ENCODE peak calls at places on chromosomes 16 and 17, in four cellular contexts. M, L, R and S are unnamed samples.

GRCh38 chr17:13047016-13047415 is 29.2 kb upstream of the ELAC2 start:
- DNase-seq in M (no peak), L (no peak), R (no peak), S (no peak)

GRCh38 chr17:18961634-18962493 is 9.9 kb downstream of the SLC5A10 start:
- DNase-seq in M (no peak), L (peak), R (no peak), S (no peak)

GRCh38 chr17:6187836-6188235 is 117.7 kb downstream of the WSCD1 start:
- DNase-seq in M (no peak), L (no peak), R (no peak), S (no peak)

GRCh38 chr17:14875557-14876412 is 389.3 kb downstream of the PMP22 start:
- DNase-seq in M (no peak), L (no peak), R (no peak), S (no peak)

GRCh38 chr16:10920726-10921427 is 21.4 kb downstream of the DEXI start:
- DNase-seq in M (no peak), L (no peak), R (no peak), S (no peak)

GRCh38 chr16:86996081-86996480 is 321.1 kb downstream of the C16orf95 start:
- DNase-seq in M (no peak), L (no peak), R (no peak), S (no peak)

GRCh38 chr17:38734235-38734633 is 4.1 kb downstream of the CISD3 start:
- DNase-seq in M (no peak), L (no peak), R (no peak), S (no peak)

GRCh38 chr16:1929578-1930337 is 11.5 kb upstream of the HS3ST6 start:
- DNase-seq in M (peak), L (peak), R (peak), S (peak)

GRCh38 chr17:29593546-29594440 is 861 bp downstream of the ANKRD13B start:
- DNase-seq in M (no peak), L (no peak), R (peak), S (no peak)

GRCh38 chr17:58153046-58153445 is 4.9 kb downstream of the OR4D1 start:
- DNase-seq in M (no peak), L (peak), R (no peak), S (no peak)

GRCh38 chr16:86067936-86068335 is 169.0 kb downstream of the IRF8 start:
- DNase-seq in M (no peak), L (no peak), R (no peak), S (no peak)

GRCh38 chr17:68777243-68777855 is 176.2 kb upstream of the FAM20A start:
- DNase-seq in M (peak), L (peak), R (no peak), S (peak)

GRCh38 chr16:16012144-16012543 is 62.7 kb downstream of the ABCC1 start:
- DNase-seq in M (no peak), L (no peak), R (no peak), S (no peak)

GRCh38 chr17:7295230-7296180 is 1.1 kb upstream of the YBX2 start:
- DNase-seq in M (no peak), L (no peak), R (no peak), S (no peak)

GRCh38 chr17:67441052-67441738 is 64.1 kb downstream of the PITPNC1 start:
- DNase-seq in M (peak), L (peak), R (peak), S (no peak)

GRCh38 chr17:49848739-49849138 is 870 bp upstream of the TAC4 start:
- DNase-seq in M (no peak), L (no peak), R (no peak), S (no peak)

GRCh38 chr16:64065523-64065922 is 1056.3 kb downstream of the CDH11 start:
- DNase-seq in M (no peak), L (no peak), R (no peak), S (no peak)

GRCh38 chr16:75750516-75750915 is 24.2 kb upstream of the CPHXL start:
- DNase-seq in M (no peak), L (no peak), R (no peak), S (no peak)

GRCh38 chr17:79529661-79530081 is 81.2 kb downstream of the RBFOX3 start:
- DNase-seq in M (no peak), L (no peak), R (no peak), S (no peak)

GRCh38 chr17:74633261-74633783 is 9.8 kb upstream of the CD300E start:
- DNase-seq in M (no peak), L (no peak), R (no peak), S (no peak)

GRCh38 chr17:69223809-69224208 is 4.8 kb downstream of the ABCA10 start:
- DNase-seq in M (no peak), L (peak), R (no peak), S (no peak)

GRCh38 chr17:35163886-35164285 is 16.3 kb downstream of the UNC45B start:
- DNase-seq in M (no peak), L (no peak), R (no peak), S (no peak)

GRCh38 chr17:16492613-16493290 is 759 bp upstream of the LRRC75A start:
- DNase-seq in M (no peak), L (no peak), R (no peak), S (no peak)

GRCh38 chr17:16488572-16488997 is 3.4 kb downstream of the LRRC75A start:
- DNase-seq in M (no peak), L (no peak), R (no peak), S (no peak)

GRCh38 chr17:16493470-16494048 is 1.6 kb upstream of the LRRC75A start:
- DNase-seq in M (no peak), L (no peak), R (no peak), S (no peak)

GRCh38 chr17:16491703-16492612 is at the start of gene LRRC75A:
- DNase-seq in M (peak), L (peak), R (no peak), S (peak)

GRCh38 chr17:16491131-16491702 is 776 bp downstream of the LRRC75A start:
- DNase-seq in M (no peak), L (no peak), R (no peak), S (peak)
- TF ChIP-seq CTCF in M (no peak), L (no peak), R (no peak), S (no peak)

GRCh38 chr16:66623755-66624154 is 19.3 kb downstream of the CMTM3 start:
- DNase-seq in M (no peak), L (no peak), R (no peak), S (no peak)
- TF ChIP-seq CTCF in M (no peak), L (no peak), R (no peak), S (no peak)

DNA sequence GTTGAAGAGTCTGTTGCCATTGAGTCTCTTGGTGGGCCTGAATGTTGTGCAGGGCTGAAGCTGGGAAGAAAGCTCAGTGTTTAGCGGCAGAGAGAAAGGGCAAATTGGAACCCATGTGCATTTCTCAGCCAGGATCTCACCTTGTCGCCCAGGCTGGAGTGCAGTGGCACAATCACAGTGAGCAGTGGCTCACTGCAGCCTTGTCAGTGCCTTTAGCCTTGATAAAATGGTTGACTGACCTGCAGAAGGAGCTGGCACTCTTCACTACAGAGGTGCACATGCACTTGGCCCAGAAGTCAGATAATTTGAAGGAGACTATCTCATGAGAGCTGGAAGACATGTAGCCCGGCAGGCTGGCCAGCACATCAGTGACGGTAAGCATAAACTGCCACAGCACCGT is 124.2 kb upstream of the TBX2 start:
- DNase-seq in M (no peak), L (no peak), R (no peak), S (no peak)
- TF ChIP-seq CTCF in M (no peak), L (no peak), R (no peak), S (no peak)

GRCh38 chr17:2055494-2056220 is 754 bp downstream of the HIC1 start:
- DNase-seq in M (peak), L (peak), R (no peak), S (no peak)

GRCh38 chr17:2054740-2055493 is at the start of gene HIC1:
- DNase-seq in M (peak), L (peak), R (no peak), S (peak)

GRCh38 chr17:2051388-2052237 is 3.3 kb upstream of the HIC1 start:
- DNase-seq in M (no peak), L (no peak), R (no peak), S (no peak)

GRCh38 chr17:2054262-2054739 is 602 bp upstream of the HIC1 start:
- DNase-seq in M (no peak), L (no peak), R (no peak), S (no peak)

DNA sequence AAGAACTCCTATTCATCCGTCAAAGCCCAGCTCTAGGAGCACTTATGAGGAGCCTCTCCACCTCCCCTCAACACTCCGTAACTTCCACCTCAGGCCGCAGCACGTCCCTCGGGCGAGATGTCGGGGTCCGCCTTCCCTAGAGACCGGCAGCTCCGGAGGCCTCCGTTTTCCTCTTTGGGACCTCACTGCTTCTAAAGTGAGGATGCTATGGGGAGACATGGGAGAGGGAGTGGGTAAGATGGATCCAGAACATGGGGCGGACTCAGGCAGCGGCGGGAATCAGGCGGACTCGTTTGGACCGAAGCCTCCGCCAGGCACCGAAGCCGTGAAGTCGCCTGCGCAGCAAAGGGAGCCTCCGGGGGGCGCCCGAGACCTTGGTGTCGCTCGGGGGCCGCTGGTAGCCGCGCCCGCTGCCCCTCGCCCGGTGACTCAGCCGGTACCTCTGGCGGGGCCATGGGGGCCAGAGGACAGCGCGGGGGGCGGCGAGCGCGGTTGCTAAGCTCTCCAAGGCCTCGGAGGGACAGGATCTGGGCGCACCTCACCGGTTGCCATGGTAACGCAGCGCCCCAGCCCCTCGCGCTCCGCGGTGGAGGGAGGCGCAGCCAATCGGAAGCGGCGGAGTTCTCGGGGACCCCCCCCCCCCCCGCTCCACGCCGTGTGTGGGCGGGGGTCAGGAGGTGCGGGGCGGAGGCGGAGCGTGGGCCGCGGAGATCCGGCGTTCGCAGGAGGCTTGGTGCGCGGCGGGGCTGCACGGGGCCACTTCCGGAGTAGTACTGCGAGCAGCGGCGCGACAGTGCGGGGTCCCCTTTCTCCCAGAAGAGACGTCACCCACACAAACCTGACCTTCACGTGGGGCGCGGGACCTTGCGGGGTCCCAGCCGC is 1.3 kb upstream of the HIC1 start:
- DNase-seq in M (peak), L (peak), R (peak), S (no peak)
- TF ChIP-seq CTCF in M (peak), L (peak), R (peak), S (peak)

DNA sequence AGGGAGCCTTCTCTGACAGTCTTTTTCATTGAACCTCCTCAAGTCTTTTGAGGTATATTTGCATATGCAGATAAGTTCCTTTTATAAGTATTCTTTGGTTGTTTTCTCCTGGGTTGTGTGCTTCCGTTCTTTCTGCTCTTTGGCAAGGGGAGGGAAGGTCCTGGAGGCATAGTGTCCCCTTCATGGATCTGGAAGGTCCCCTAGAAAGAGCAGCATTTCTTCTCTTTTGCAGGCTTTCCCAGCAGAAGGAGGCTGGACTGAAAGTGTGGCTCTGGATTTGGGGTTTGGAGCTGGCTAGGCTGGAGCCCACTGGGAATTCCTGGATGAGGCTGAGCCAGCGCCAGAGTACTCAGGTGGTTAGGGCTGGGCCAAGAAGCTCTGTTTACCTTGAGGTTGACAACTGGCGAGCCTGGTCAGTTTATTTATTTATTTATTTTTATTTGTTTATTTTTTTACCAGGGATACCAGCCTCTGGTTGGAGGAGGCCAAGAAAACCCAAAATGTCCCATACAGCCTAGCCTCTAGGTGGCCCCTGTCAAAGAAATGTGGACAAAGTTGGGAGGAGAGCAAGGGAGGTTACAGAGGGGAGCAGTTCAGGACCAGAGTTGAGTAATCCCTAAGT is 5.4 kb upstream of the TOP2A start:
- DNase-seq in M (no peak), L (no peak), R (no peak), S (no peak)
- TF ChIP-seq CTCF in M (no peak), L (no peak), R (no peak), S (peak)

GRCh38 chr16:788399-789126 is at the start of gene CHTF18:
- DNase-seq in M (peak), L (peak), R (peak), S (peak)

GRCh38 chr16:789451-789850 is 1.0 kb downstream of the CHTF18 start:
- DNase-seq in M (no peak), L (no peak), R (no peak), S (no peak)

GRCh38 chr16:790086-790485 is 1.7 kb downstream of the CHTF18 start:
- DNase-seq in M (no peak), L (no peak), R (no peak), S (no peak)

GRCh38 chr16:787261-787966 is 767 bp downstream of the RPUSD1 start:
- DNase-seq in M (no peak), L (no peak), R (no peak), S (no peak)

DNA sequence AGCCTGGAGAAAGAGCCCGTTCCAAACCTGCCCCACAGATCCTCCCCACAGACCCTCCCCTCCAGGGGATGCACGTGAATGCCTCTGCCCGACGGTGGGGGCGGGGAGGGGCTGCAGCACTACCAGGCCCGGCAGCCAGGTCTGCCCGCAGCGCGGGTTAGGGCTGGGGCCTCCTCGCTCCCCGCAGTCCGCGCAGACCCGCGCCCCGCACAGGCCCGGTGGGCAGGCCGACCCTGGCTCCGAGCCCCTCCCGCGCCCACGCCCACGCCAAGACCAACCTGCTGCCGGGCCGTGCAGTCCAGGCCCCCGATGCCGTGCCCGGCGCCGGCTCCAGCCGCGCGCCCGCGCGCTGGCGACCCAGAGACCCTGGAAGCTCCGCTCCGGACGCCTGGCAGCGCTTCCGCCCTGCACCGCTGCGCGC is at the start of gene RPUSD1:
- DNase-seq in M (no peak), L (peak), R (no peak), S (peak)
- TF ChIP-seq CTCF in M (no peak), L (no peak), R (no peak), S (no peak)

GRCh38 chr17:82062076-82062983 is 3.3 kb downstream of the DUS1L start:
- DNase-seq in M (no peak), L (no peak), R (no peak), S (no peak)
- TF ChIP-seq CTCF in M (no peak), L (no peak), R (no peak), S (no peak)